ENCODE peak calls at places on chromosomes 6 and 20, in eight cellular contexts. One of them, this sample, is unnamed.

GRCh38 chr6:43075791-43076092 is 372 bp upstream of the PTK7 start:
- DNase-seq in fibroblast of lung: no peak
- DNase-seq in neural progenitor cell: no peak
- DNase-seq in GM23248: no peak
- DNase-seq in PC-9: no peak
- DNase-seq in PC-3: no peak
- DNase-seq in mammary epithelial cell: no peak
- DNase-seq in H9: no peak
- DNase-seq in this sample: no peak

GRCh38 chr6:94389218-94389617 is 969.9 kb upstream of the EPHA7 start:
- DNase-seq in fibroblast of lung: no peak
- DNase-seq in neural progenitor cell: no peak
- DNase-seq in GM23248: no peak
- DNase-seq in PC-9: no peak
- DNase-seq in PC-3: peak; percentile 47
- DNase-seq in mammary epithelial cell: peak; percentile 2
- DNase-seq in H9: no peak
- DNase-seq in this sample: no peak

GRCh38 chr6:127515794-127516675 is 3.1 kb downstream of the MTCL3 start:
- DNase-seq in fibroblast of lung: peak; percentile 74
- DNase-seq in neural progenitor cell: peak; percentile 87
- DNase-seq in GM23248: peak; percentile 82
- DNase-seq in PC-9: no peak
- DNase-seq in PC-3: peak; percentile 32
- DNase-seq in mammary epithelial cell: peak; percentile 29
- DNase-seq in H9: peak; percentile 85
- DNase-seq in this sample: peak; percentile 73

GRCh38 chr6:141809901-141810300 is 322.8 kb upstream of the GJE1 start:
- DNase-seq in fibroblast of lung: peak; percentile 17
- DNase-seq in neural progenitor cell: no peak
- DNase-seq in GM23248: peak; percentile 42
- DNase-seq in PC-9: no peak
- DNase-seq in PC-3: peak; percentile 55
- DNase-seq in mammary epithelial cell: no peak
- DNase-seq in H9: no peak
- DNase-seq in this sample: no peak

GRCh38 chr6:890995-891394 is 198.1 kb upstream of the EXOC2 start:
- DNase-seq in fibroblast of lung: no peak
- DNase-seq in neural progenitor cell: no peak
- DNase-seq in GM23248: no peak
- DNase-seq in PC-9: no peak
- DNase-seq in PC-3: no peak
- DNase-seq in mammary epithelial cell: no peak
- DNase-seq in H9: no peak
- DNase-seq in this sample: no peak

GRCh38 chr6:27986928-27987725 is 30.1 kb downstream of the OR2B6 start:
- DNase-seq in fibroblast of lung: peak; percentile 36
- DNase-seq in neural progenitor cell: no peak
- DNase-seq in GM23248: peak; percentile 14
- DNase-seq in PC-9: no peak
- DNase-seq in PC-3: peak; percentile 46
- DNase-seq in mammary epithelial cell: peak; percentile 55
- DNase-seq in H9: no peak
- DNase-seq in this sample: no peak

GRCh38 chr6:53244958-53245357 is 96.3 kb upstream of the GCM1 start:
- DNase-seq in fibroblast of lung: no peak
- DNase-seq in neural progenitor cell: no peak
- DNase-seq in GM23248: no peak
- DNase-seq in PC-9: no peak
- DNase-seq in PC-3: no peak
- DNase-seq in mammary epithelial cell: no peak
- DNase-seq in H9: no peak
- DNase-seq in this sample: no peak

GRCh38 chr6:136235233-136235564 is 14.9 kb downstream of the MTFR2 start:
- DNase-seq in fibroblast of lung: peak; percentile 68
- DNase-seq in neural progenitor cell: no peak
- DNase-seq in GM23248: peak; percentile 17
- DNase-seq in PC-9: peak; percentile 67
- DNase-seq in PC-3: peak; percentile 63
- DNase-seq in mammary epithelial cell: peak; percentile 45
- DNase-seq in H9: no peak
- DNase-seq in this sample: no peak

DNA sequence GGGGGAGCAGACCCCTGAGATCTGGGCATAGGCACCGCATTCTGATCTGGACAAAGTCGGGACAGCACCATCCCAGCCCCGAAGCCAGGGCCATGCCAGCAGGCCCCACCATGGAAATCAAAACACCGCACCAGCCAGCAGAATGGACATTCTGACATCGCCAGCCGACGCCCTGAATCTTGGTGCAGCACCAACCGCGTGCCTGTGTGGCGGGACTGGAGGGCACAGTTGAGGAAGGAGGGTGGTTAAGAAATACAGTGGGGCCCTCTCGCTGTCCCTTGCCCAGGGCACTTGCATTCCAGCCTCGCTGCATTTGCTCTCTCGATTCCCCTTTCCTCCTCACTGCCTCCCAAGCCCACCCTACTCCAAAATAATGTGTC is 2.0 kb downstream of the NNAT start:
- DNase-seq in fibroblast of lung: no peak
- DNase-seq in neural progenitor cell: no peak
- DNase-seq in GM23248: no peak
- DNase-seq in PC-9: no peak
- DNase-seq in PC-3: no peak
- DNase-seq in mammary epithelial cell: no peak
- DNase-seq in H9: no peak
- DNase-seq in this sample: no peak
- H4K20me1 ChIP-seq in fibroblast of lung: peaks cover 2% of the 10 kb centered on the region
- H4K20me1 ChIP-seq in neural progenitor cell: peaks cover 57% of the 10 kb centered on the region
- H4K20me1 ChIP-seq in GM23248: peaks cover 21% of the 10 kb centered on the region
- H4K20me1 ChIP-seq in PC-9: peaks cover 67% of the 10 kb centered on the region
- H4K20me1 ChIP-seq in PC-3: peaks cover 67% of the 10 kb centered on the region
- H4K20me1 ChIP-seq in mammary epithelial cell: peaks cover 9% of the 10 kb centered on the region
- H4K20me1 ChIP-seq in H9: no peaks in the 10 kb centered on the region
- H4K20me1 ChIP-seq in this sample: peaks cover 62% of the 10 kb centered on the region

GRCh38 chr20:44065401-44066340 is 121.3 kb downstream of the JPH2 start:
- DNase-seq in fibroblast of lung: no peak
- DNase-seq in neural progenitor cell: no peak
- DNase-seq in GM23248: no peak
- DNase-seq in PC-9: no peak
- DNase-seq in PC-3: no peak
- DNase-seq in mammary epithelial cell: no peak
- DNase-seq in H9: no peak
- DNase-seq in this sample: no peak

GRCh38 chr20:44068780-44069191 is 118.2 kb downstream of the JPH2 start:
- DNase-seq in fibroblast of lung: no peak
- DNase-seq in neural progenitor cell: no peak
- DNase-seq in GM23248: no peak
- DNase-seq in PC-9: no peak
- DNase-seq in PC-3: no peak
- DNase-seq in mammary epithelial cell: no peak
- DNase-seq in H9: no peak
- DNase-seq in this sample: no peak

GRCh38 chr20:44067650-44068081 is 119.3 kb downstream of the JPH2 start:
- DNase-seq in fibroblast of lung: no peak
- DNase-seq in neural progenitor cell: no peak
- DNase-seq in GM23248: no peak
- DNase-seq in PC-9: no peak
- DNase-seq in PC-3: no peak
- DNase-seq in mammary epithelial cell: no peak
- DNase-seq in H9: no peak
- DNase-seq in this sample: no peak

GRCh38 chr20:44068311-44068710 is 118.7 kb downstream of the JPH2 start:
- DNase-seq in fibroblast of lung: no peak
- DNase-seq in neural progenitor cell: peak; percentile 16
- DNase-seq in GM23248: no peak
- DNase-seq in PC-9: no peak
- DNase-seq in PC-3: no peak
- DNase-seq in mammary epithelial cell: no peak
- DNase-seq in H9: no peak
- DNase-seq in this sample: no peak

GRCh38 chr20:44066645-44067606 is 120.1 kb downstream of the JPH2 start:
- DNase-seq in fibroblast of lung: no peak
- DNase-seq in neural progenitor cell: no peak
- DNase-seq in GM23248: no peak
- DNase-seq in PC-9: no peak
- DNase-seq in PC-3: no peak
- DNase-seq in mammary epithelial cell: no peak
- DNase-seq in H9: no peak
- DNase-seq in this sample: no peak
- H4K20me1 ChIP-seq in fibroblast of lung: no peaks in the 10 kb centered on the region
- H4K20me1 ChIP-seq in neural progenitor cell: no peaks in the 10 kb centered on the region
- H4K20me1 ChIP-seq in GM23248: no peaks in the 10 kb centered on the region
- H4K20me1 ChIP-seq in PC-9: no peaks in the 10 kb centered on the region
- H4K20me1 ChIP-seq in PC-3: no peaks in the 10 kb centered on the region
- H4K20me1 ChIP-seq in mammary epithelial cell: no peaks in the 10 kb centered on the region
- H4K20me1 ChIP-seq in H9: no peaks in the 10 kb centered on the region
- H4K20me1 ChIP-seq in this sample: no peaks in the 10 kb centered on the region

GRCh38 chr20:47531468-47531867 is 29.8 kb downstream of the NCOA3 start:
- DNase-seq in fibroblast of lung: no peak
- DNase-seq in neural progenitor cell: no peak
- DNase-seq in GM23248: no peak
- DNase-seq in PC-9: no peak
- DNase-seq in PC-3: no peak
- DNase-seq in mammary epithelial cell: no peak
- DNase-seq in H9: no peak
- DNase-seq in this sample: no peak

GRCh38 chr20:47532002-47532401 is 30.3 kb downstream of the NCOA3 start:
- DNase-seq in fibroblast of lung: no peak
- DNase-seq in neural progenitor cell: no peak
- DNase-seq in GM23248: no peak
- DNase-seq in PC-9: no peak
- DNase-seq in PC-3: no peak
- DNase-seq in mammary epithelial cell: no peak
- DNase-seq in H9: no peak
- DNase-seq in this sample: no peak

GRCh38 chr20:47529840-47530239 is 28.2 kb downstream of the NCOA3 start:
- DNase-seq in fibroblast of lung: no peak
- DNase-seq in neural progenitor cell: no peak
- DNase-seq in GM23248: peak; percentile 52
- DNase-seq in PC-9: no peak
- DNase-seq in PC-3: no peak
- DNase-seq in mammary epithelial cell: no peak
- DNase-seq in H9: no peak
- DNase-seq in this sample: no peak

GRCh38 chr20:47524385-47524784 is 22.7 kb downstream of the NCOA3 start:
- DNase-seq in fibroblast of lung: no peak
- DNase-seq in neural progenitor cell: no peak
- DNase-seq in GM23248: no peak
- DNase-seq in PC-9: no peak
- DNase-seq in PC-3: no peak
- DNase-seq in mammary epithelial cell: no peak
- DNase-seq in H9: no peak
- DNase-seq in this sample: no peak

DNA sequence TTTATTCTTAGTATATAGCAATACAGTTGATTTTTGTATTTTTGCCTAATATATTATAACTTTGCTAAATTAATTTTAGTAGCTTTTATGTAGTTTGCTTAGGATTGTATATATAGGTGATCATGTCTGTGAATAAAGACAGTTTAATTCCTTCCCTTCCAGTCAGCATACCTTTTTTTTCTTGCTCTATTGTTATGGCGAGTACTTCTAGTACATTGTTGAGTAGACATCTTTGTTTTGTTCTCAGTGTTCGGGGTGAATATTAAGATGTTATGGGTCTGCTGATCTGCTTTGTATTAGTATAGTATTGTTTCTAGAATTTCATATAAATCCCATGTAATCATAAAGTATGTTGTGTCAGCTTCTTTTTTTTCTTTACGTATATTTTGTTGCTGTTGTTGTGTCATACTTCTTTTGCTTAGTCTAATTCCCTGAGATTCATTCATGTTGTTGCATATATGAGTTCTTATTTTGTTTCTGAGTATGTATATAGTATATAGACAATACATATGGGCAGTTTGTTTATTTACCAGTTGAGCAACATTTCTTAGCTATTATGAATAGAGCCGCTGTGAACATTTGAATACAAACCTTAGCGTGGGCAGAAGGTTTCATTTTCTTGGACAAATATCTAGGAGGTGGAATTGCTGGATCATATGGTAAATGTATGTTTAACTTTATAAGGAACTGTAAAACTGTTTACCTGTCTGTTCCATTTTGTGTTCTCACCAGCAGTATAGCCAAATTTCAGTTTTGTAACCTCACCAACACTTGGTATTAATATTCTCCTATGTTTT is 25.5 kb downstream of the NCOA3 start:
- DNase-seq in fibroblast of lung: no peak
- DNase-seq in neural progenitor cell: no peak
- DNase-seq in GM23248: no peak
- DNase-seq in PC-9: no peak
- DNase-seq in PC-3: peak; percentile 27
- DNase-seq in mammary epithelial cell: no peak
- DNase-seq in H9: no peak
- DNase-seq in this sample: no peak
- H4K20me1 ChIP-seq in fibroblast of lung: no peaks in the 10 kb centered on the region
- H4K20me1 ChIP-seq in neural progenitor cell: peaks cover 16% of the 10 kb centered on the region
- H4K20me1 ChIP-seq in GM23248: no peaks in the 10 kb centered on the region
- H4K20me1 ChIP-seq in PC-9: peaks cover 34% of the 10 kb centered on the region
- H4K20me1 ChIP-seq in PC-3: peaks cover 3% of the 10 kb centered on the region
- H4K20me1 ChIP-seq in mammary epithelial cell: no peaks in the 10 kb centered on the region
- H4K20me1 ChIP-seq in H9: no peaks in the 10 kb centered on the region
- H4K20me1 ChIP-seq in this sample: no peaks in the 10 kb centered on the region

GRCh38 chr6:30192076-30192475 is 21.1 kb downstream of the TRIM26 start:
- DNase-seq in fibroblast of lung: peak; percentile 11
- DNase-seq in neural progenitor cell: no peak
- DNase-seq in GM23248: no peak
- DNase-seq in PC-9: no peak
- DNase-seq in PC-3: no peak
- DNase-seq in mammary epithelial cell: no peak
- DNase-seq in H9: no peak
- DNase-seq in this sample: no peak

GRCh38 chr6:30198166-30199084 is 14.8 kb downstream of the TRIM26 start:
- DNase-seq in fibroblast of lung: no peak
- DNase-seq in neural progenitor cell: no peak
- DNase-seq in GM23248: no peak
- DNase-seq in PC-9: no peak
- DNase-seq in PC-3: no peak
- DNase-seq in mammary epithelial cell: no peak
- DNase-seq in H9: no peak
- DNase-seq in this sample: no peak

GRCh38 chr6:30196376-30196775 is 16.8 kb downstream of the TRIM26 start:
- DNase-seq in fibroblast of lung: no peak
- DNase-seq in neural progenitor cell: no peak
- DNase-seq in GM23248: no peak
- DNase-seq in PC-9: no peak
- DNase-seq in PC-3: no peak
- DNase-seq in mammary epithelial cell: no peak
- DNase-seq in H9: no peak
- DNase-seq in this sample: no peak

GRCh38 chr6:30194797-30195690 is 18.2 kb downstream of the TRIM26 start:
- DNase-seq in fibroblast of lung: no peak
- DNase-seq in neural progenitor cell: peak; percentile 24
- DNase-seq in GM23248: no peak
- DNase-seq in PC-9: no peak
- DNase-seq in PC-3: no peak
- DNase-seq in mammary epithelial cell: no peak
- DNase-seq in H9: no peak
- DNase-seq in this sample: no peak

DNA sequence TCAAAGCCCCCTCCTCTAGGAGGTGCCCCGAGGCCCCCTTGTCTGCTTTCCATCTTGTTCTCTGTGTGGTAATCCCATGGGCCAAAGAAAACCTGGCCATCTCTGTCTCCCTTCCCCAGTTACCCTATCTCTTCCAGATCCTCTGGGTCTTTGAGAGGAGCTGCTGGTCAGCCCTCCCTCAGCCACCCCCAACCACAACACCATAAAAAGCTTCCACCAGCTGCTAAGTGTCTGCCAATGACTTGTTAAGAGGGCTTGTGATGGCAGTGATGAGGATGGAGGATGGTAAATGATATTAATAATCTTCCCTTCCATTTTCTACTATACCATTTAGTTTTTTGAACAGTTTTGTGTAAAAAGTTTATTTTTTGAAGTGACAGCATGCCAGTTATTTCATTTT is 17.3 kb downstream of the TRIM26 start:
- DNase-seq in fibroblast of lung: no peak
- DNase-seq in neural progenitor cell: no peak
- DNase-seq in GM23248: no peak
- DNase-seq in PC-9: no peak
- DNase-seq in PC-3: no peak
- DNase-seq in mammary epithelial cell: no peak
- DNase-seq in H9: no peak
- DNase-seq in this sample: no peak
- H4K20me1 ChIP-seq in fibroblast of lung: no peaks in the 10 kb centered on the region
- H4K20me1 ChIP-seq in neural progenitor cell: peaks cover 2% of the 10 kb centered on the region
- H4K20me1 ChIP-seq in GM23248: no peaks in the 10 kb centered on the region
- H4K20me1 ChIP-seq in PC-9: peaks cover 7% of the 10 kb centered on the region
- H4K20me1 ChIP-seq in PC-3: no peaks in the 10 kb centered on the region
- H4K20me1 ChIP-seq in mammary epithelial cell: no peaks in the 10 kb centered on the region
- H4K20me1 ChIP-seq in H9: no peaks in the 10 kb centered on the region
- H4K20me1 ChIP-seq in this sample: peaks cover 8% of the 10 kb centered on the region

This sample was measured in hepatocyte.